ENCODE peak calls at places on chromosomes 3 and 15, in eight cellular contexts. One of them, this sample, is unnamed.

GRCh38 chr15:29102911-29103824 is 166.5 kb downstream of the NSMCE3 start:
- DNase-seq in NB4: no peak
- DNase-seq in AG04449: no peak
- DNase-seq in astrocyte of the spinal cord: no peak
- DNase-seq in AG09309: no peak
- DNase-seq in cardiac fibroblast: no peak
- DNase-seq in mesenchymal stem cell: no peak
- DNase-seq in WERI-Rb-1: no peak
- DNase-seq in this sample: no peak

GRCh38 chr3:30597131-30597768 is 9.2 kb upstream of the TGFBR2 start:
- DNase-seq in NB4: peak
- DNase-seq in AG04449: no peak
- DNase-seq in astrocyte of the spinal cord: peak
- DNase-seq in AG09309: peak
- DNase-seq in cardiac fibroblast: peak
- DNase-seq in mesenchymal stem cell: peak
- DNase-seq in WERI-Rb-1: no peak
- DNase-seq in this sample: peak

GRCh38 chr15:71800835-71801745 is 9.3 kb upstream of the NR2E3 start:
- DNase-seq in NB4: peak
- DNase-seq in AG04449: peak
- DNase-seq in astrocyte of the spinal cord: peak
- DNase-seq in AG09309: peak
- DNase-seq in cardiac fibroblast: peak
- DNase-seq in mesenchymal stem cell: peak
- DNase-seq in WERI-Rb-1: peak
- DNase-seq in this sample: peak

GRCh38 chr3:148742127-148742526 is 44.4 kb downstream of the AGTR1 start:
- DNase-seq in NB4: no peak
- DNase-seq in AG04449: no peak
- DNase-seq in astrocyte of the spinal cord: no peak
- DNase-seq in AG09309: no peak
- DNase-seq in cardiac fibroblast: no peak
- DNase-seq in mesenchymal stem cell: no peak
- DNase-seq in WERI-Rb-1: no peak
- DNase-seq in this sample: no peak

GRCh38 chr3:186705882-186706780 is 11.0 kb upstream of the KNG1 start:
- DNase-seq in NB4: peak
- DNase-seq in AG04449: no peak
- DNase-seq in astrocyte of the spinal cord: no peak
- DNase-seq in AG09309: no peak
- DNase-seq in cardiac fibroblast: no peak
- DNase-seq in mesenchymal stem cell: no peak
- DNase-seq in WERI-Rb-1: no peak
- DNase-seq in this sample: no peak

GRCh38 chr3:56700136-56700535 is 17.1 kb upstream of the TASOR start:
- DNase-seq in NB4: no peak
- DNase-seq in AG04449: no peak
- DNase-seq in astrocyte of the spinal cord: no peak
- DNase-seq in AG09309: no peak
- DNase-seq in cardiac fibroblast: no peak
- DNase-seq in mesenchymal stem cell: no peak
- DNase-seq in WERI-Rb-1: peak
- DNase-seq in this sample: no peak

GRCh38 chr15:31853370-31853769 is 176.9 kb upstream of the CHRNA7 start:
- DNase-seq in NB4: no peak
- DNase-seq in AG04449: no peak
- DNase-seq in astrocyte of the spinal cord: no peak
- DNase-seq in AG09309: no peak
- DNase-seq in cardiac fibroblast: no peak
- DNase-seq in mesenchymal stem cell: no peak
- DNase-seq in WERI-Rb-1: no peak
- DNase-seq in this sample: no peak

GRCh38 chr3:124793054-124793740 is 62.9 kb downstream of the UMPS start:
- DNase-seq in NB4: no peak
- DNase-seq in AG04449: no peak
- DNase-seq in astrocyte of the spinal cord: no peak
- DNase-seq in AG09309: no peak
- DNase-seq in cardiac fibroblast: peak
- DNase-seq in mesenchymal stem cell: peak
- DNase-seq in WERI-Rb-1: no peak
- DNase-seq in this sample: no peak

GRCh38 chr15:88243895-88244787 is 12.4 kb downstream of the NTRK3 start:
- DNase-seq in NB4: peak
- DNase-seq in AG04449: no peak
- DNase-seq in astrocyte of the spinal cord: peak
- DNase-seq in AG09309: no peak
- DNase-seq in cardiac fibroblast: peak
- DNase-seq in mesenchymal stem cell: peak
- DNase-seq in WERI-Rb-1: peak
- DNase-seq in this sample: no peak

GRCh38 chr3:190430906-190431305 is 18.8 kb downstream of the TMEM207 start:
- DNase-seq in NB4: no peak
- DNase-seq in AG04449: no peak
- DNase-seq in astrocyte of the spinal cord: no peak
- DNase-seq in AG09309: no peak
- DNase-seq in cardiac fibroblast: no peak
- DNase-seq in mesenchymal stem cell: no peak
- DNase-seq in WERI-Rb-1: no peak
- DNase-seq in this sample: no peak

GRCh38 chr15:35000511-35000910 is 12.4 kb upstream of the ZNF770 start:
- DNase-seq in NB4: peak
- DNase-seq in AG04449: no peak
- DNase-seq in astrocyte of the spinal cord: peak
- DNase-seq in AG09309: peak
- DNase-seq in cardiac fibroblast: peak
- DNase-seq in mesenchymal stem cell: peak
- DNase-seq in WERI-Rb-1: no peak
- DNase-seq in this sample: peak

GRCh38 chr15:99477745-99478525 is 87.8 kb upstream of the MEF2A start:
- DNase-seq in NB4: peak
- DNase-seq in AG04449: no peak
- DNase-seq in astrocyte of the spinal cord: no peak
- DNase-seq in AG09309: no peak
- DNase-seq in cardiac fibroblast: no peak
- DNase-seq in mesenchymal stem cell: no peak
- DNase-seq in WERI-Rb-1: no peak
- DNase-seq in this sample: no peak

GRCh38 chr3:66615643-66616301 is 115.0 kb upstream of the LRIG1 start:
- DNase-seq in NB4: no peak
- DNase-seq in AG04449: peak
- DNase-seq in astrocyte of the spinal cord: peak
- DNase-seq in AG09309: no peak
- DNase-seq in cardiac fibroblast: no peak
- DNase-seq in mesenchymal stem cell: no peak
- DNase-seq in WERI-Rb-1: no peak
- DNase-seq in this sample: no peak

GRCh38 chr3:20147374-20147773 is 38.6 kb downstream of the SGO1 start:
- DNase-seq in NB4: no peak
- DNase-seq in AG04449: no peak
- DNase-seq in astrocyte of the spinal cord: no peak
- DNase-seq in AG09309: no peak
- DNase-seq in cardiac fibroblast: no peak
- DNase-seq in mesenchymal stem cell: no peak
- DNase-seq in WERI-Rb-1: no peak
- DNase-seq in this sample: no peak

GRCh38 chr3:185658504-185658912 is 72.4 kb downstream of the SENP2 start:
- DNase-seq in NB4: no peak
- DNase-seq in AG04449: peak
- DNase-seq in astrocyte of the spinal cord: peak
- DNase-seq in AG09309: peak
- DNase-seq in cardiac fibroblast: peak
- DNase-seq in mesenchymal stem cell: peak
- DNase-seq in WERI-Rb-1: no peak
- DNase-seq in this sample: peak

GRCh38 chr15:64222573-64223361 is 59.9 kb upstream of the PPIB start:
- DNase-seq in NB4: no peak
- DNase-seq in AG04449: no peak
- DNase-seq in astrocyte of the spinal cord: no peak
- DNase-seq in AG09309: no peak
- DNase-seq in cardiac fibroblast: peak
- DNase-seq in mesenchymal stem cell: no peak
- DNase-seq in WERI-Rb-1: no peak
- DNase-seq in this sample: no peak

GRCh38 chr3:94520364-94520763 is 457.5 kb downstream of the NSUN3 start:
- DNase-seq in NB4: no peak
- DNase-seq in AG04449: no peak
- DNase-seq in astrocyte of the spinal cord: no peak
- DNase-seq in AG09309: no peak
- DNase-seq in cardiac fibroblast: no peak
- DNase-seq in mesenchymal stem cell: no peak
- DNase-seq in WERI-Rb-1: no peak
- DNase-seq in this sample: no peak

GRCh38 chr15:52085289-52085688 is 27.3 kb downstream of the BCL2L10 start:
- DNase-seq in NB4: no peak
- DNase-seq in AG04449: no peak
- DNase-seq in astrocyte of the spinal cord: no peak
- DNase-seq in AG09309: no peak
- DNase-seq in cardiac fibroblast: peak
- DNase-seq in mesenchymal stem cell: no peak
- DNase-seq in WERI-Rb-1: no peak
- DNase-seq in this sample: no peak

GRCh38 chr3:85081191-85081895 is 122.6 kb downstream of the CADM2 start:
- DNase-seq in NB4: no peak
- DNase-seq in AG04449: no peak
- DNase-seq in astrocyte of the spinal cord: no peak
- DNase-seq in AG09309: no peak
- DNase-seq in cardiac fibroblast: peak
- DNase-seq in mesenchymal stem cell: no peak
- DNase-seq in WERI-Rb-1: no peak
- DNase-seq in this sample: no peak

GRCh38 chr3:132443421-132443820 is 26.1 kb downstream of the DNAJC13 start:
- DNase-seq in NB4: no peak
- DNase-seq in AG04449: no peak
- DNase-seq in astrocyte of the spinal cord: no peak
- DNase-seq in AG09309: no peak
- DNase-seq in cardiac fibroblast: no peak
- DNase-seq in mesenchymal stem cell: no peak
- DNase-seq in WERI-Rb-1: no peak
- DNase-seq in this sample: no peak

GRCh38 chr3:158486200-158486599 is 84.8 kb upstream of the MLF1 start:
- DNase-seq in NB4: no peak
- DNase-seq in AG04449: no peak
- DNase-seq in astrocyte of the spinal cord: no peak
- DNase-seq in AG09309: no peak
- DNase-seq in cardiac fibroblast: no peak
- DNase-seq in mesenchymal stem cell: no peak
- DNase-seq in WERI-Rb-1: no peak
- DNase-seq in this sample: no peak

GRCh38 chr3:49906004-49906860 is 2.6 kb upstream of the MST1R start:
- DNase-seq in NB4: peak
- DNase-seq in AG04449: no peak
- DNase-seq in astrocyte of the spinal cord: peak
- DNase-seq in AG09309: no peak
- DNase-seq in cardiac fibroblast: peak
- DNase-seq in mesenchymal stem cell: peak
- DNase-seq in WERI-Rb-1: peak
- DNase-seq in this sample: no peak
- H3K4me3 ChIP-seq in NB4: no peak
- H3K4me3 ChIP-seq in AG04449: peak
- H3K4me3 ChIP-seq in astrocyte of the spinal cord: peak
- H3K4me3 ChIP-seq in AG09309: peak
- H3K4me3 ChIP-seq in cardiac fibroblast: peak
- H3K4me3 ChIP-seq in mesenchymal stem cell: no peak
- H3K4me3 ChIP-seq in WERI-Rb-1: no peak
- H3K4me3 ChIP-seq in this sample: no peak

DNA sequence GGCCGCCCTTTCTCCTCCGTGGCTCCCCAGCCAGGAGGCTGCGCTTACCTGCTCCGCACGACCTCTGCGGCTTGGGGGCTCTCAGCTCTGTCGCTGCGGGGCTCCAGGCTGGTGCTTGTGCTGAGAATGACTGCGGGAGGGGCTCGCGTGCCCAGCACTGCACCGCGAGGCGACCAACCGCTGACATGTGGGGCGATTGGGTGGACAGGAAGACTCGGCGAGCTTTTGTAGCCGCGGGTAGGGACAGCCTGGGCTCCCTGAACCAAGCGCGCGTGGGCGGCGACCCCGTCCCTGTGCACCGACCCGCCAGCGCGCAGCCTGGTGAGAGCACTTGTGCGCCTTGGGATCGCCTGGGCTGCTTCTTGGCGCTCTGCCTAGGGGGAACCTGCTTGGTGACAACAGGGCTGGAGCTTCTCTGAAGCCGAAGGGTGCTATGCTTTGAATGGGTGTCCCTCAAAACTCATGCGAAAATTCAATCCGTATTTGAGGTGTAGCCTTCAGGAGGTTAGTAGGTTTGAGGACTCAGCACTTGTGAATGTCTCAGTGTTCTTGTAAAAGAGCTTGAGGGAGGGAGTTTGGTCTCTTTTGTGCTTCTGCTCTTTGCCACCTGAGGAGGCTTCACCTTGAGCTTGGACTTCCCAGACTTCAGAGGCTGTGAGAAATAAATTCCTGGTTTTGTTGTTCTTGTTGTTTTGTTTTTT is 50.4 kb downstream of the IL12A start:
- DNase-seq in NB4: peak
- DNase-seq in AG04449: no peak
- DNase-seq in astrocyte of the spinal cord: no peak
- DNase-seq in AG09309: no peak
- DNase-seq in cardiac fibroblast: no peak
- DNase-seq in mesenchymal stem cell: peak
- DNase-seq in WERI-Rb-1: no peak
- DNase-seq in this sample: no peak
- H3K4me3 ChIP-seq in NB4: no peak
- H3K4me3 ChIP-seq in AG04449: peak
- H3K4me3 ChIP-seq in astrocyte of the spinal cord: peak
- H3K4me3 ChIP-seq in AG09309: peak
- H3K4me3 ChIP-seq in cardiac fibroblast: peak
- H3K4me3 ChIP-seq in mesenchymal stem cell: peak
- H3K4me3 ChIP-seq in WERI-Rb-1: peak
- H3K4me3 ChIP-seq in this sample: peak

GRCh38 chr15:89813381-89814111 is 1.1 kb downstream of the ANPEP start:
- DNase-seq in NB4: peak
- DNase-seq in AG04449: no peak
- DNase-seq in astrocyte of the spinal cord: no peak
- DNase-seq in AG09309: no peak
- DNase-seq in cardiac fibroblast: no peak
- DNase-seq in mesenchymal stem cell: no peak
- DNase-seq in WERI-Rb-1: no peak
- DNase-seq in this sample: no peak
- H3K4me3 ChIP-seq in NB4: peak
- H3K4me3 ChIP-seq in AG04449: peak
- H3K4me3 ChIP-seq in astrocyte of the spinal cord: peak
- H3K4me3 ChIP-seq in AG09309: peak
- H3K4me3 ChIP-seq in cardiac fibroblast: peak
- H3K4me3 ChIP-seq in mesenchymal stem cell: no peak
- H3K4me3 ChIP-seq in WERI-Rb-1: no peak
- H3K4me3 ChIP-seq in this sample: peak

GRCh38 chr3:112466041-112466440 is 33.2 kb downstream of the BTLA start:
- DNase-seq in NB4: no peak
- DNase-seq in AG04449: no peak
- DNase-seq in astrocyte of the spinal cord: no peak
- DNase-seq in AG09309: no peak
- DNase-seq in cardiac fibroblast: no peak
- DNase-seq in mesenchymal stem cell: no peak
- DNase-seq in WERI-Rb-1: no peak
- DNase-seq in this sample: no peak
- H3K4me3 ChIP-seq in NB4: no peak
- H3K4me3 ChIP-seq in AG04449: no peak
- H3K4me3 ChIP-seq in astrocyte of the spinal cord: no peak
- H3K4me3 ChIP-seq in AG09309: no peak
- H3K4me3 ChIP-seq in cardiac fibroblast: no peak
- H3K4me3 ChIP-seq in mesenchymal stem cell: no peak
- H3K4me3 ChIP-seq in WERI-Rb-1: no peak
- H3K4me3 ChIP-seq in this sample: no peak

GRCh38 chr3:111802700-111803099 is 56.4 kb upstream of the PHLDB2 start:
- DNase-seq in NB4: no peak
- DNase-seq in AG04449: no peak
- DNase-seq in astrocyte of the spinal cord: no peak
- DNase-seq in AG09309: no peak
- DNase-seq in cardiac fibroblast: no peak
- DNase-seq in mesenchymal stem cell: no peak
- DNase-seq in WERI-Rb-1: no peak
- DNase-seq in this sample: no peak
- H3K4me3 ChIP-seq in NB4: no peak
- H3K4me3 ChIP-seq in AG04449: no peak
- H3K4me3 ChIP-seq in astrocyte of the spinal cord: no peak
- H3K4me3 ChIP-seq in AG09309: no peak
- H3K4me3 ChIP-seq in cardiac fibroblast: no peak
- H3K4me3 ChIP-seq in mesenchymal stem cell: no peak
- H3K4me3 ChIP-seq in WERI-Rb-1: no peak
- H3K4me3 ChIP-seq in this sample: no peak

This sample was measured in HFF-Myc.